ENCODE peak calls at places on chromosomes 12 and 14, in ten cellular contexts. T, I, K, N, J, E, S, B, W and U are unnamed samples.

GRCh38 chr14:53751650-53752049 is 205.0 kb downstream of the BMP4 start:
- DNase-seq in T (no peak), I (no peak), K (no peak), N (no peak), J (no peak), E (no peak), S (no peak), B (no peak), W (no peak), U (no peak)

GRCh38 chr14:91270188-91270587 is 25.7 kb upstream of the GPR68 start:
- DNase-seq in T (no peak), I (no peak), K (no peak), N (no peak), J (no peak), E (no peak), S (no peak), B (no peak), W (no peak), U (no peak)

GRCh38 chr14:69606258-69606657 is 5.1 kb upstream of the SUSD6 start:
- DNase-seq in T (peak; percentile 70), I (no peak), K (no peak), N (no peak), J (peak; percentile 50), E (no peak), S (no peak), B (no peak), W (no peak), U (no peak)

GRCh38 chr14:27026097-27026496 is 428.3 kb upstream of the NOVA1 start:
- DNase-seq in T (no peak), I (no peak), K (no peak), N (no peak), J (no peak), E (no peak), S (no peak), B (no peak), W (no peak), U (no peak)

GRCh38 chr14:23430733-23431105 is 4.7 kb downstream of the MYH7 start:
- DNase-seq in T (no peak), I (peak; percentile 42), K (no peak), N (no peak), J (peak; percentile 45), E (no peak), S (no peak), B (peak; percentile 49), W (no peak), U (no peak)

GRCh38 chr14:23559010-23559920 is 3.2 kb downstream of the THTPA start:
- DNase-seq in T (peak; percentile 49), I (no peak), K (peak; percentile 46), N (no peak), J (peak; percentile 68), E (no peak), S (no peak), B (peak; percentile 76), W (peak; percentile 85), U (peak; percentile 26)

GRCh38 chr12:20142956-20143355 is 225.4 kb upstream of the PDE3A start:
- DNase-seq in T (no peak), I (no peak), K (no peak), N (no peak), J (no peak), E (no peak), S (no peak), B (peak; percentile 7), W (no peak), U (no peak)

GRCh38 chr14:98958048-98959031 is 313.7 kb downstream of the BCL11B start:
- DNase-seq in T (no peak), I (no peak), K (no peak), N (no peak), J (no peak), E (no peak), S (no peak), B (no peak), W (no peak), U (no peak)

GRCh38 chr14:92994131-92994676 is 71.3 kb downstream of the CHGA start:
- DNase-seq in T (no peak), I (no peak), K (no peak), N (no peak), J (no peak), E (no peak), S (no peak), B (no peak), W (no peak), U (no peak)

GRCh38 chr12:42588308-42588836 is 1.2 kb downstream of the PRICKLE1 start:
- DNase-seq in T (no peak), I (no peak), K (no peak), N (no peak), J (no peak), E (no peak), S (no peak), B (no peak), W (no peak), U (no peak)

GRCh38 chr14:88748288-88748687 is 44.5 kb downstream of the EML5 start:
- DNase-seq in T (no peak), I (no peak), K (no peak), N (no peak), J (no peak), E (no peak), S (no peak), B (no peak), W (no peak), U (peak; percentile 77)

GRCh38 chr12:2410490-2410889 is 357.7 kb downstream of the CACNA1C start:
- DNase-seq in T (no peak), I (no peak), K (no peak), N (no peak), J (no peak), E (no peak), S (no peak), B (no peak), W (no peak), U (no peak)

GRCh38 chr14:88955470-88955869 is 131.0 kb downstream of the TTC8 start:
- DNase-seq in T (no peak), I (no peak), K (no peak), N (no peak), J (no peak), E (no peak), S (no peak), B (no peak), W (no peak), U (no peak)

DNA sequence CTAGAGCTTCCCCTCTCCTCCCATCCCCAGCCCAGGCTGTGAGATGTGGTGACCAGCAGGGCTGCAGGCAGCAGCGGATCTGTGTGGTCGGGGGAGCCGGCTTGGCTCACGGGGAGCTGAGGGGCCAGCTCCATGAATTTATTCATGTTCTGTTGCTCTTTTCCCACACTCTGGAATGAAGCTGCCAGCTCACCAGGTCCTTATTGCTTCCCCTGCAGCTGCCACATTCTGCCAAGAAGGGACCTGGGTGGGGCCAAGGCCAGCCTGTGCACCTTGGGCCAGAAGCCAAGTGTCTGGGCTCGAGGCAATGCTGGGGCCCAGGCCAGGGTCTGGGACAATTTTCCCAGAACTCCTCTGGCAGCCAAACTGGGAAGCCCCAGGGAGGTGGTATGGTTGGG is 2.5 kb upstream of the C1QL4 start:
- DNase-seq in T (peak; percentile 86), I (no peak), K (no peak), N (no peak), J (no peak), E (no peak), S (no peak), B (peak; percentile 30), W (no peak), U (no peak)
- H3K27me3 ChIP-seq in T (peaks cover 51% of the 10 kb centered on the region), I (peaks cover 82% of the 10 kb centered on the region), K (no peaks in the 10 kb centered on the region), N (no peaks in the 10 kb centered on the region), J (peaks cover 24% of the 10 kb centered on the region), E (peaks cover 50% of the 10 kb centered on the region), S (peaks cover 24% of the 10 kb centered on the region), B (no peaks in the 10 kb centered on the region), W (peaks cover 35% of the 10 kb centered on the region), U (peaks cover 44% of the 10 kb centered on the region)

DNA sequence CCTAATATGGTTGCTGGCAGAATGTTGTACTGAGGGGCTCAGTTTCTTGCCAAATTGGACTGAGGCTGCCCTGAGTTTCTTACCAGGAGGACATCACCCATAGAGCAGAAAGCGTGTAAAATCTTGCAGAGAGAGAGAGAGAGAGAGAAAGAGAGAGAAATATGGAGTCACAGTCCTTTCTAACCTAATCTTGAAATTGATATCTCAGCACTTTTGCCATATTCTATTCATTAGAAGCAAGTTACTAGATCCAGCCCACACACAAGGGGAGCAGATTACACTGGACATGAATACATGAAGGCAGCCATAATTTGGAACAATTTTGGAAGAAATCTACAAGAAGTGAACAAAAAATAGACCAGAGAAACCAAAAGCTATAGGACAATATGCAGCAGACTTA is 4.1 kb upstream of the CD163L1 start:
- DNase-seq in T (no peak), I (no peak), K (no peak), N (no peak), J (no peak), E (no peak), S (no peak), B (no peak), W (no peak), U (no peak)
- H3K4me3 ChIP-seq in T (no peak overlapping the region), I (no peak overlapping the region), K (no peak overlapping the region), N (no peak overlapping the region), J (no peak overlapping the region), E (no peak overlapping the region), S (no peak overlapping the region), B (no peak overlapping the region), W (no peak overlapping the region), U (no peak overlapping the region)

GRCh38 chr14:100159107-100159864 is at the start of gene DEGS2:
- DNase-seq in T (peak; percentile 79), I (no peak), K (no peak), N (no peak), J (no peak), E (no peak), S (no peak), B (peak; percentile 83), W (peak; percentile 57), U (no peak)
- H3K27me3 ChIP-seq in T (peaks cover 14% of the 10 kb centered on the region), I (peaks cover 22% of the 10 kb centered on the region), K (peaks cover 10% of the 10 kb centered on the region), N (no peaks in the 10 kb centered on the region), J (peaks cover 20% of the 10 kb centered on the region), E (peaks cover 32% of the 10 kb centered on the region), S (peaks cover 31% of the 10 kb centered on the region), B (peaks cover 12% of the 10 kb centered on the region), W (peaks cover 20% of the 10 kb centered on the region), U (peaks cover 5% of the 10 kb centered on the region)

DNA sequence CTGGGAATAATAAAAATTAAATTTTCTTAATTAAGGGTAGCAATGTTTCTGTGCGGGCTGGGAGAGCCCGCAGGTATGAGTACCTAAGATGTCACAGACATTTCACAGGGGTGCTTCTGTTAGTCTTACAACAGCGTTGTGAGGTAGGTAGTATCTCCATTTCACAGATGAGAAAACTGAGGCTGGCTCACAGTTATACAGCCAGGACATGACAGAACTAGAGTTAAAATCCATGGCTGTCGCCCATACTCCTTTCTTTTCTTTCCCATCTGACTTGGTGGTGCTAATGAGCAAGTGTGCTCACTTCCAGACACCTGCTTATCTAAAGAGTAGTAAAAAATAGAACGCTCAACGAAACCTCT is 2.1 kb downstream of the BMAL2 start:
- DNase-seq in T (no peak), I (no peak), K (no peak), N (no peak), J (no peak), E (no peak), S (no peak), B (no peak), W (no peak), U (no peak)
- H3K4me3 ChIP-seq in T (no peak overlapping the region), I (no peak overlapping the region), K (no peak overlapping the region), N (no peak overlapping the region), J (no peak overlapping the region), E (no peak overlapping the region), S (no peak overlapping the region), B (no peak overlapping the region), W (no peak overlapping the region), U (no peak overlapping the region)

DNA sequence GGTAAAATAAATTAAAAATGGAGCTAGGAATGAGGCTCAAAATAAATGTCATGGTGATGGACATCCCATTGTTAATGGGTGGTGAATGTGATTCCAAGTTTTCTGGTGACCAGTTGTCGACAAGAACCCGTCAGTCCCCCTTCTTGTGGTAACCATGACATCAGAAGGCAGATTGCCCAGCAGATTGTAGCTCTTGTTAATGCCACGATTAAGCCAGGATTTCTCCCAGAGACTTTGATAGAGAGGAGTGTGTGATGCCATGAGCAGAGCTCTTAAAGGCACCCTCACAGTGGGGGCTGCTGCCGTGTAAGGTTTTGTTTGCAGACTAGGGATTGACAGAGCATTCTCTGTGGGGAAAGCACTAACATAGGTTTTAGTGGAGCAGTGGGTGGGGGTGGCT is 50.2 kb upstream of the ASPG start:
- DNase-seq in T (no peak), I (no peak), K (no peak), N (no peak), J (no peak), E (no peak), S (no peak), B (peak; percentile 53), W (peak; percentile 83), U (no peak)
- H3K27me3 ChIP-seq in T (peaks cover 4% of the 10 kb centered on the region), I (no peaks in the 10 kb centered on the region), K (no peaks in the 10 kb centered on the region), N (no peaks in the 10 kb centered on the region), J (no peaks in the 10 kb centered on the region), E (no peaks in the 10 kb centered on the region), S (no peaks in the 10 kb centered on the region), B (no peaks in the 10 kb centered on the region), W (no peaks in the 10 kb centered on the region), U (peaks cover 3% of the 10 kb centered on the region)